ENCODE peak calls at places on chromosomes 4 and X, in six cellular contexts. W, Z, O, R, Y and U are unnamed samples.

GRCh38 chrX:15674514-15674898 is 9.9 kb upstream of the CLTRN start:
- DNase-seq in Y (peak), O (peak), Z (peak), W (peak), R (peak), U (peak)

GRCh38 chr4:23305026-23305425 is 584.8 kb downstream of the PPARGC1A start:
- DNase-seq in Z (no peak), Y (no peak), W (no peak), R (no peak), O (no peak), U (no peak)

GRCh38 chrX:43745938-43746721 is 90.0 kb downstream of the MAOA start:
- DNase-seq in Z (no peak), R (no peak), W (no peak), Y (no peak), O (no peak), U (no peak)

GRCh38 chr4:17770845-17771244 is 10.6 kb downstream of the FAM184B start:
- DNase-seq in Z (no peak), O (no peak), Y (no peak), R (no peak), W (no peak), U (no peak)

GRCh38 chr4:118277243-118277642 is 75.6 kb downstream of the PRSS12 start:
- DNase-seq in R (no peak), O (no peak), W (no peak), Z (no peak), Y (no peak), U (no peak)

GRCh38 chr4:122481766-122482405 is 25.4 kb upstream of the IL2 start:
- DNase-seq in O (no peak), Z (no peak), Y (no peak), R (no peak), W (no peak), U (no peak)

GRCh38 chr4:5378002-5378401 is 326.7 kb downstream of the STK32B start:
- DNase-seq in W (peak), Z (no peak), O (no peak), Y (no peak), R (no peak), U (no peak)

GRCh38 chrX:107323786-107324492 is 117.5 kb downstream of the DNAAF6 start:
- DNase-seq in Z (no peak), W (no peak), Y (no peak), R (no peak), O (no peak), U (no peak)

GRCh38 chrX:63918611-63919010 is 133.6 kb upstream of the ARHGEF9 start:
- DNase-seq in Y (peak), O (no peak), R (no peak), W (peak), Z (no peak), U (no peak)

GRCh38 chr4:34181311-34181808 is 2063.0 kb downstream of the ARAP2 start:
- DNase-seq in R (no peak), W (peak), O (no peak), Z (no peak), Y (no peak), U (no peak)

GRCh38 chr4:161522031-161522430 is 641.8 kb downstream of the FSTL5 start:
- DNase-seq in W (no peak), Y (no peak), R (no peak), O (no peak), Z (no peak), U (no peak)

GRCh38 chr4:6917445-6918241 is 8.0 kb downstream of the TBC1D14 start:
- DNase-seq in R (no peak), O (peak), Y (peak), W (peak), Z (peak), U (peak)

GRCh38 chr4:19791422-19792113 is 460.1 kb upstream of the SLIT2 start:
- DNase-seq in O (no peak), R (no peak), Y (no peak), Z (no peak), W (no peak), U (no peak)

GRCh38 chrX:103439161-103439560 is 62.8 kb downstream of the BEX3 start:
- DNase-seq in O (no peak), Z (no peak), W (no peak), R (no peak), Y (no peak), U (no peak)

GRCh38 chr4:123832173-123833026 is 435.8 kb downstream of the SPRY1 start:
- DNase-seq in O (no peak), W (no peak), Z (peak), R (peak), Y (peak), U (peak)

GRCh38 chr4:55378617-55379467 is 16.9 kb upstream of the TMEM165 start:
- DNase-seq in W (peak), R (no peak), Y (no peak), O (no peak), Z (no peak), U (no peak)

GRCh38 chr4:139696491-139696890 is 30.9 kb downstream of the MGST2 start:
- DNase-seq in Z (no peak), R (no peak), O (no peak), Y (no peak), W (no peak), U (no peak)

GRCh38 chr4:72587334-72587733 is 18.3 kb upstream of the ADAMTS3 start:
- DNase-seq in R (no peak), Y (no peak), W (no peak), O (no peak), Z (no peak), U (no peak)

GRCh38 chr4:77358315-77358928 is 201.4 kb downstream of the CCNG2 start:
- DNase-seq in Y (peak), O (no peak), W (peak), Z (no peak), R (no peak), U (no peak)

GRCh38 chrX:8043546-8043945 is 116.3 kb upstream of the PNPLA4 start:
- DNase-seq in O (no peak), Z (no peak), Y (no peak), W (no peak), R (no peak), U (no peak)

GRCh38 chrX:22122510-22122909 is 90.4 kb downstream of the PHEX start:
- DNase-seq in O (no peak), Y (no peak), Z (peak), R (peak), W (no peak), U (peak)

GRCh38 chrX:8036914-8037313 is 109.7 kb upstream of the PNPLA4 start:
- DNase-seq in Y (no peak), W (no peak), O (no peak), R (no peak), Z (no peak), U (no peak)

GRCh38 chrX:69028761-69029120 is 136.5 kb downstream of the PJA1 start:
- DNase-seq in Z (no peak), R (no peak), Y (no peak), W (no peak), O (no peak), U (no peak)

GRCh38 chr4:147096667-147097604 is 151.3 kb upstream of the TTC29 start:
- DNase-seq in W (peak), O (no peak), Z (no peak), Y (no peak), R (no peak), U (no peak)

GRCh38 chr4:54784188-54784671 is 126.5 kb downstream of the KIT start:
- DNase-seq in W (no peak), R (peak), Y (peak), Z (peak), O (no peak), U (peak)

GRCh38 chr4:174928174-174928573 is 10.0 kb downstream of the ADAM29 start:
- DNase-seq in O (no peak), R (no peak), Z (no peak), W (no peak), Y (no peak), U (no peak)

GRCh38 chrX:130339408-130340222 is at the start of gene SLC25A14:
- DNase-seq in R (peak), Z (peak), O (peak), W (peak), Y (peak), U (peak)

GRCh38 chr4:7218686-7219085 is 26.3 kb downstream of the SORCS2 start:
- DNase-seq in Z (no peak), Y (no peak), O (no peak), R (no peak), W (no peak), U (no peak)

GRCh38 chrX:94400488-94400887 is 726.5 kb downstream of the FAM133A start:
- DNase-seq in W (no peak), O (no peak), Z (no peak), Y (no peak), R (no peak), U (no peak)

GRCh38 chr4:2251795-2252529 is 9.9 kb downstream of the MXD4 start:
- DNase-seq in Z (no peak), O (peak), Y (no peak), W (no peak), R (peak), U (no peak)

GRCh38 chr4:98446499-98447375 is 185.6 kb downstream of the RAP1GDS1 start:
- DNase-seq in Y (no peak), W (no peak), O (peak), Z (peak), R (no peak), U (no peak)

GRCh38 chrX:100948557-100948956 is 19.8 kb upstream of the XKRX start:
- DNase-seq in W (no peak), O (no peak), R (no peak), Z (no peak), Y (no peak), U (no peak)

GRCh38 chrX:100944601-100945000 is 15.9 kb upstream of the XKRX start:
- DNase-seq in Z (no peak), O (no peak), Y (no peak), W (no peak), R (no peak), U (no peak)

GRCh38 chrX:100946521-100946920 is 17.8 kb upstream of the XKRX start:
- DNase-seq in O (no peak), Y (no peak), W (no peak), Z (no peak), R (no peak), U (no peak)
- H3K27ac ChIP-seq in O (no peak), Y (no peak), W (no peak), Z (no peak), R (no peak), U (no peak)

GRCh38 chr4:140893939-140894338 is 137.8 kb upstream of the TBC1D9 start:
- DNase-seq in R (no peak), O (no peak), W (no peak), Y (no peak), Z (no peak), U (no peak)
- H3K27ac ChIP-seq in R (no peak), O (no peak), W (no peak), Y (no peak), Z (no peak), U (peak)

GRCh38 chr4:82561745-82562552 is at the start of gene TMEM150C:
- DNase-seq in O (no peak), W (no peak), Y (peak), Z (peak), R (peak), U (no peak)
- H3K27ac ChIP-seq in O (no peak), W (no peak), Y (peak), Z (no peak), R (no peak), U (no peak)

DNA sequence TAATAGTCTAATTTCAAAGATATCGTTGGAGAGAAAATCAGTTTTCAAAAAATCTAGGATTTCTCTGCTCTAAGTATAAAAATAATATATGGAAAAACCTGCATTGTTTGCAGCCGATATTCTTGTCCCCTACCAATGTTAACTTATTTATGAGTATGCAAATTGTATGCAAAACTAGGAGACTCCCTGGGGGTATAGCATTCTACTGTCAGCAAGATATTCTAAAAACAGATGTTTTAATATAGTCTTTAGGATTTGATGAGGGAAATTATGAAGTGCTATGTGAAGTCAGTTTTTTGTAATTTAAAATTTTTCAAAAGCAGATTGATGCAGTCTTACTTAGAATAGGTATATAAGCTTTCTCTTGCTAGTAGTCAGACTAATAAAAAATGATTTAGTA is 40.9 kb downstream of the GK2 start:
- DNase-seq in O (no peak), Z (no peak), R (no peak), Y (no peak), W (no peak), U (no peak)
- H3K27ac ChIP-seq in O (no peak), Z (no peak), R (no peak), Y (no peak), W (no peak), U (no peak)

DNA sequence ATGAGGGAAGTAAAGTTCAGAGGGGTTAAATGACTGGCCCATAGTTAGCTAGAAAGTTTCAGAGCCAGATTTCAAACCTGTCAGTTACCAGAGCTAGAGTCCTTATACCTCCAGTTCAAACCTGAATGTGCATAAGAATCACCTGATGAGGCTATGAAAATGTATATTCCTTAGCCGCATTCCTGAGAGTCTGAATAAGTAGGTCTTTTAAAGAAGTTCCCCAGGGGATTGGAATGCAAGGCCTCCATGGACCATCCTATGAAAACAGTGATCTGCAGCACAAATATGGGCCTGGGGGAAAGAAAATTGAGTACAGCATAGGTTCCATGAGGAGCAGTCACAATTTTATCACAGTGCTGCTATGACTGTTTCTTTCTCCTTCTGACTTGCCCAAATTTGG is 263.9 kb upstream of the CXorf66 start:
- DNase-seq in Z (no peak), O (no peak), R (no peak), Y (no peak), W (no peak), U (no peak)
- H3K27ac ChIP-seq in Z (no peak), O (no peak), R (no peak), Y (no peak), W (no peak), U (no peak)